ENCODE peak calls at places on chromosomes 12 and 14, in eight cellular contexts. F is suprapubic skin; C is hepatocyte; S is transverse colon; O is astrocyte of the spinal cord; D is kidney; B is CD8-positive, alpha-beta T cell; N is NB4. Y is an unnamed sample.
A peak's percentile ranks its signal among the peaks of the same experiment; 100 is the strongest.

GRCh38 chr12:100234591-100235304 is 32.1 kb downstream of the DEPDC4 start:
- DNase-seq in O (peak; percentile 64), S (no peak), B (peak; percentile 5), C (peak; percentile 58), D (no peak), F (no peak), N (peak; percentile 68), Y (no peak)

GRCh38 chr12:57110189-57111045 is 745 bp downstream of the STAT6 start:
- DNase-seq in B (peak; percentile 73), C (peak; percentile 70), O (no peak), S (peak; percentile 82), N (peak; percentile 96), D (peak; percentile 91), F (peak; percentile 89), Y (peak; percentile 36)

GRCh38 chr14:93041002-93041401 is 74.7 kb downstream of the ITPK1 start:
- DNase-seq in B (no peak), D (no peak), F (no peak), C (no peak), S (no peak), O (no peak), N (no peak), Y (no peak)

GRCh38 chr12:43241971-43242370 is 310.0 kb downstream of the ADAMTS20 start:
- DNase-seq in D (no peak), N (no peak), O (peak; percentile 50), B (no peak), C (no peak), S (no peak), F (no peak), Y (no peak)

GRCh38 chr14:65164068-65164824 is 61.9 kb upstream of the MAX start:
- DNase-seq in F (no peak), N (peak; percentile 68), S (no peak), C (peak; percentile 60), B (peak; percentile 44), O (peak; percentile 64), D (no peak), Y (no peak)

GRCh38 chr12:93783827-93784226 is 106.7 kb downstream of the CRADD start:
- DNase-seq in C (no peak), F (no peak), N (no peak), D (no peak), B (peak; percentile 32), O (no peak), S (no peak), Y (no peak)

GRCh38 chr12:30197392-30198047 is 413.8 kb upstream of the TMTC1 start:
- DNase-seq in B (no peak), O (peak; percentile 34), C (no peak), D (no peak), F (no peak), S (no peak), N (no peak), Y (peak; percentile 66)

GRCh38 chr14:101242442-101243385 is 318.6 kb upstream of the DIO3 start:
- DNase-seq in C (no peak), S (no peak), O (no peak), N (no peak), B (peak; percentile 1), F (no peak), D (peak; percentile 38), Y (no peak)

GRCh38 chr14:103123634-103124500 is 606 bp downstream of the TNFAIP2 start:
- DNase-seq in D (peak; percentile 91), F (peak; percentile 82), O (no peak), S (no peak), C (peak; percentile 60), N (peak; percentile 50), B (no peak), Y (peak; percentile 55)

GRCh38 chr14:90556050-90556477 is 159.2 kb downstream of the CALM1 start:
- DNase-seq in C (peak; percentile 70), N (no peak), B (no peak), O (no peak), S (peak; percentile 26), D (peak; percentile 78), F (no peak), Y (no peak)

GRCh38 chr12:101695698-101696097 is 1.7 kb upstream of the CHPT1 start:
- DNase-seq in F (no peak), B (no peak), N (peak; percentile 35), C (no peak), D (no peak), O (no peak), S (no peak), Y (no peak)

GRCh38 chr14:77615231-77616132 is 955 bp downstream of the SPTLC2 start:
- DNase-seq in N (peak; percentile 53), O (peak; percentile 40), D (no peak), B (peak; percentile 8), F (no peak), C (peak; percentile 12), S (peak; percentile 26), Y (no peak)

GRCh38 chr12:7114851-7115250 is 5.8 kb upstream of the C1RL start:
- DNase-seq in C (no peak), O (no peak), F (peak; percentile 45), B (no peak), D (no peak), S (no peak), N (no peak), Y (no peak)

GRCh38 chr12:6324936-6325750 is 14.7 kb downstream of the PLEKHG6 start:
- DNase-seq in S (no peak), F (no peak), C (no peak), N (peak; percentile 51), O (no peak), D (no peak), B (no peak), Y (no peak)

GRCh38 chr14:97851438-97851995 is 1054.3 kb downstream of the VRK1 start:
- DNase-seq in F (no peak), N (no peak), C (no peak), S (no peak), O (no peak), D (no peak), B (no peak), Y (no peak)

GRCh38 chr12:79688376-79689040 is 2.3 kb downstream of the PAWR start:
- DNase-seq in F (no peak), C (no peak), B (no peak), S (no peak), O (peak; percentile 39), D (no peak), N (no peak), Y (no peak)

GRCh38 chr12:52525661-52526499 is 5.7 kb upstream of the KRT5 start:
- DNase-seq in B (no peak), D (no peak), S (no peak), N (no peak), F (peak; percentile 52), C (no peak), O (no peak), Y (no peak)

GRCh38 chr14:47674148-47674545 is 1.3 kb downstream of the MDGA2 start:
- DNase-seq in D (no peak), F (no peak), O (peak; percentile 10), C (peak; percentile 13), S (no peak), B (no peak), N (no peak), Y (no peak)

GRCh38 chr14:101033446-101034165 is 130.1 kb upstream of the RTL1 start:
- DNase-seq in D (peak; percentile 61), F (peak; percentile 39), S (no peak), N (no peak), C (no peak), B (no peak), O (no peak), Y (no peak)

GRCh38 chr12:65648461-65648860 is 175.8 kb upstream of the HMGA2 start:
- DNase-seq in B (no peak), C (no peak), S (no peak), N (no peak), O (no peak), D (no peak), F (no peak), Y (no peak)

GRCh38 chr14:102464006-102464405 is 45.6 kb downstream of the ANKRD9 start:
- DNase-seq in D (no peak), C (no peak), S (no peak), F (no peak), N (no peak), O (no peak), B (no peak), Y (no peak)

GRCh38 chr14:31208546-31209424 is 1.2 kb upstream of the HECTD1 start:
- DNase-seq in B (peak; percentile 55), F (no peak), D (no peak), C (no peak), O (no peak), N (peak; percentile 9), S (peak; percentile 11), Y (no peak)

GRCh38 chr14:75604979-75605825 is 26.8 kb downstream of the FLVCR2 start:
- DNase-seq in B (no peak), C (peak; percentile 20), O (peak; percentile 91), N (peak; percentile 93), S (no peak), F (no peak), D (no peak), Y (no peak)

GRCh38 chr14:90381011-90381790 is 15.6 kb upstream of the CALM1 start:
- DNase-seq in S (peak; percentile 71), N (no peak), O (no peak), D (no peak), B (no peak), C (peak; percentile 80), F (no peak), Y (no peak)

GRCh38 chr14:104546021-104546491 is 33.5 kb upstream of the C14orf180 start:
- DNase-seq in C (no peak), S (no peak), B (no peak), N (no peak), F (no peak), D (peak; percentile 73), O (no peak), Y (peak; percentile 16)
- H3K4me3 ChIP-seq in C (no peak overlapping the region), S (no peak overlapping the region), B (no peak overlapping the region), N (no peak overlapping the region), F (peak overlapping the region; percentile 13), D (no peak overlapping the region), O (no peak overlapping the region), Y (no peak overlapping the region)

GRCh38 chr12:64145226-64145625 is 76.9 kb downstream of the KICS2 start:
- DNase-seq in S (no peak), F (no peak), B (no peak), D (no peak), N (no peak), C (no peak), O (no peak), Y (no peak)
- H3K4me3 ChIP-seq in S (no peak overlapping the region), F (no peak overlapping the region), B (no peak overlapping the region), D (no peak overlapping the region), N (no peak overlapping the region), C (no peak overlapping the region), O (no peak overlapping the region), Y (no peak overlapping the region)

GRCh38 chr12:103303484-103303883 is 192.3 kb downstream of the C12orf42 start:
- DNase-seq in D (no peak), F (no peak), S (no peak), O (no peak), B (no peak), C (no peak), N (no peak), Y (no peak)

GRCh38 chr12:103301642-103302620 is 193.8 kb downstream of the C12orf42 start:
- DNase-seq in B (no peak), C (peak; percentile 7), S (no peak), D (no peak), O (no peak), N (no peak), F (no peak), Y (no peak)
- H3K4me3 ChIP-seq in B (no peak overlapping the region), C (no peak overlapping the region), S (no peak overlapping the region), D (no peak overlapping the region), O (no peak overlapping the region), N (no peak overlapping the region), F (no peak overlapping the region), Y (no peak overlapping the region)

GRCh38 chr12:49133014-49133413 is 1.8 kb upstream of the TUBA1B start:
- DNase-seq in N (peak; percentile 30), B (no peak), S (no peak), D (no peak), C (no peak), O (no peak), F (no peak), Y (no peak)
- H3K4me3 ChIP-seq in N (peak overlapping the region; percentile 75), B (no peak overlapping the region), S (no peak overlapping the region), D (no peak overlapping the region), C (no peak overlapping the region), O (no peak overlapping the region), F (peak overlapping the region; percentile 90), Y (peak overlapping the region; percentile 100)

Y was measured in MG63.